ENCODE peak calls at places on chromosomes 6 and 20, in seven cellular contexts. Y is HepG2, P is A549, K is HCT116, B is IMR-90, R is SK-N-SH, V is K562. H is an unnamed sample.

GRCh38 chr6:97765480-97765879 is 482.5 kb upstream of the MMS22L start:
- DNase-seq in P (no peak), B (peak), R (no peak), V (no peak), Y (no peak), K (no peak), H (no peak)

GRCh38 chr20:24653306-24653705 is 183.9 kb downstream of the SYNDIG1 start:
- DNase-seq in P (peak), Y (no peak), K (no peak), R (no peak), B (peak), V (no peak), H (no peak)

GRCh38 chr20:49288784-49289696 is 11.2 kb upstream of the ZNFX1 start:
- DNase-seq in R (no peak), K (no peak), P (no peak), V (no peak), B (no peak), Y (no peak), H (no peak)

GRCh38 chr6:44641344-44641743 is 253.8 kb downstream of the CDC5L start:
- DNase-seq in Y (no peak), K (no peak), B (no peak), V (no peak), P (no peak), R (no peak), H (no peak)

GRCh38 chr6:19569563-19569962 is 267.6 kb upstream of the ID4 start:
- DNase-seq in Y (no peak), B (no peak), P (no peak), V (no peak), K (no peak), R (no peak), H (no peak)

GRCh38 chr6:53358440-53359087 is 9.8 kb upstream of the ELOVL5 start:
- DNase-seq in R (no peak), P (no peak), B (no peak), Y (no peak), V (no peak), K (no peak), H (no peak)

GRCh38 chr20:4959582-4959981 is 41.7 kb downstream of the SLC23A2 start:
- DNase-seq in B (peak), V (no peak), R (no peak), P (no peak), Y (no peak), K (peak), H (no peak)

GRCh38 chr6:71383891-71384489 is 95.4 kb downstream of the OGFRL1 start:
- DNase-seq in Y (peak), P (no peak), V (peak), K (peak), B (peak), R (peak), H (no peak)

GRCh38 chr6:23218751-23219150 is 649.4 kb downstream of the HDGFL1 start:
- DNase-seq in Y (no peak), R (peak), V (no peak), P (no peak), B (no peak), K (no peak), H (no peak)

GRCh38 chr20:3242167-3242692 is 3.2 kb upstream of the SLC4A11 start:
- DNase-seq in R (no peak), P (no peak), Y (peak), V (no peak), B (no peak), K (no peak), H (no peak)

GRCh38 chr6:42410861-42411260 is 40.9 kb downstream of the TRERF1 start:
- DNase-seq in Y (no peak), B (no peak), R (no peak), K (no peak), P (no peak), V (no peak), H (no peak)

GRCh38 chr6:31888281-31889258 is 8.9 kb downstream of the EHMT2 start:
- DNase-seq in P (no peak), R (peak), B (no peak), K (no peak), V (peak), Y (no peak), H (no peak)

GRCh38 chr6:150485559-150486517 is 113.8 kb upstream of the PLEKHG1 start:
- DNase-seq in V (no peak), R (no peak), P (no peak), Y (no peak), K (no peak), B (no peak), H (no peak)

GRCh38 chr6:129567374-129567773 is 142.6 kb downstream of the ARHGAP18 start:
- DNase-seq in K (peak), R (no peak), V (peak), P (no peak), B (no peak), Y (peak), H (peak)

GRCh38 chr6:90708410-90708809 is 121.5 kb upstream of the MAP3K7 start:
- DNase-seq in R (no peak), B (no peak), P (no peak), V (no peak), K (no peak), Y (no peak), H (no peak)

GRCh38 chr6:123393333-123393732 is 243.4 kb downstream of the TRDN start:
- DNase-seq in P (no peak), Y (peak), K (no peak), B (no peak), R (no peak), V (no peak), H (no peak)

GRCh38 chr6:77561768-77562314 is 91.0 kb upstream of the MEI4 start:
- DNase-seq in B (no peak), V (no peak), Y (no peak), K (no peak), P (no peak), R (no peak), H (no peak)

GRCh38 chr6:146515212-146515611 is 28.4 kb upstream of the RAB32 start:
- DNase-seq in K (no peak), B (no peak), Y (no peak), P (no peak), V (no peak), R (no peak), H (no peak)

GRCh38 chr20:57244627-57245214 is 21.7 kb downstream of the BMP7 start:
- DNase-seq in Y (no peak), B (no peak), V (no peak), R (peak), K (no peak), P (no peak), H (no peak)

GRCh38 chr6:96015791-96016776 is at the start of gene FUT9:
- DNase-seq in R (peak), Y (no peak), K (no peak), P (no peak), B (no peak), V (no peak), H (peak)

GRCh38 chr6:34791842-34792604 is at the start of gene BLTP3A:
- DNase-seq in P (peak), B (peak), Y (peak), V (peak), K (peak), R (peak), H (peak)

GRCh38 chr6:129817332-129817731 is 43.8 kb downstream of the TMEM244 start:
- DNase-seq in Y (no peak), K (no peak), V (no peak), P (no peak), R (no peak), B (no peak), H (no peak)

GRCh38 chr6:150203871-150204545 is 61.2 kb downstream of the PPP1R14C start:
- DNase-seq in V (no peak), R (no peak), K (no peak), Y (no peak), P (no peak), B (no peak), H (no peak)

GRCh38 chr6:89828988-89829590 is 591 bp upstream of the CASP8AP2 start:
- DNase-seq in Y (no peak), B (no peak), V (no peak), R (no peak), K (no peak), P (peak), H (no peak)

GRCh38 chr6:41724638-41725501 is 10.5 kb downstream of the TFEB start:
- DNase-seq in V (no peak), B (no peak), P (no peak), R (no peak), Y (no peak), K (no peak), H (no peak)

GRCh38 chr6:6826961-6827360 is 238.4 kb downstream of the LY86 start:
- DNase-seq in Y (no peak), R (no peak), B (no peak), P (no peak), K (no peak), V (no peak), H (no peak)

GRCh38 chr6:39876111-39876510 is 58.2 kb downstream of the MOCS1 start:
- DNase-seq in P (no peak), V (no peak), Y (no peak), B (peak), K (no peak), R (no peak), H (no peak)

GRCh38 chr6:82270791-82271392 is 23.3 kb upstream of the IBTK start:
- DNase-seq in R (peak), V (peak), K (peak), P (peak), Y (peak), B (peak), H (no peak)

GRCh38 chr6:103675807-103676406 is 1183.8 kb downstream of the HACE1 start:
- DNase-seq in Y (no peak), P (no peak), V (no peak), K (no peak), R (no peak), B (no peak), H (no peak)

GRCh38 chr6:136084403-136084802 is 165.7 kb downstream of the MTFR2 start:
- DNase-seq in B (peak), P (no peak), R (no peak), Y (no peak), K (no peak), V (no peak), H (no peak)
- TF ChIP-seq RAD21 in B (no peak), P (no peak), R (no peak), Y (no peak), K (no peak), V (no peak), H (no peak)

DNA sequence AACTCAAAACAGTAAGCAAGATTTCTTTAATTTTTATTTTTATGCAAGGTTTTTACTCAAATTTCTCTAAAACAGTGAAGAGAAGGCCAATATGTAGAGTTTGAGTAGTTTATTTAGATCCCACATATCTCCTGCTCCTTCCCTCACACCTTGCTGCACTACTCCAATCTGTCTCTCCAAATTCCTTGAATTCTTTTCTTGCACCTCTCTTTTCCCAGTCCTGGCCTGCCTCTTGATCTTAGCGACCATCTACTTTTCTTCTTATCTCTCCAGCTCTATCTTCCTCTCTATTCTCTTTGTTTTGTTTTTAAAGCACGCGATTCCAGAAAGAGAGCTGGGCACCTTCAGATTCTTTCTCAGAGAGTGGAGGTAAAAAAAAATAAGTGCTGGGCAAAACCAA is 86.7 kb upstream of the KCNQ5 start:
- DNase-seq in P (no peak), V (no peak), R (no peak), B (no peak), Y (no peak), K (no peak), H (no peak)
- H3K4me2 ChIP-seq in P (no peak), V (no peak), R (no peak), B (no peak), Y (no peak), K (no peak), H (no peak)

DNA sequence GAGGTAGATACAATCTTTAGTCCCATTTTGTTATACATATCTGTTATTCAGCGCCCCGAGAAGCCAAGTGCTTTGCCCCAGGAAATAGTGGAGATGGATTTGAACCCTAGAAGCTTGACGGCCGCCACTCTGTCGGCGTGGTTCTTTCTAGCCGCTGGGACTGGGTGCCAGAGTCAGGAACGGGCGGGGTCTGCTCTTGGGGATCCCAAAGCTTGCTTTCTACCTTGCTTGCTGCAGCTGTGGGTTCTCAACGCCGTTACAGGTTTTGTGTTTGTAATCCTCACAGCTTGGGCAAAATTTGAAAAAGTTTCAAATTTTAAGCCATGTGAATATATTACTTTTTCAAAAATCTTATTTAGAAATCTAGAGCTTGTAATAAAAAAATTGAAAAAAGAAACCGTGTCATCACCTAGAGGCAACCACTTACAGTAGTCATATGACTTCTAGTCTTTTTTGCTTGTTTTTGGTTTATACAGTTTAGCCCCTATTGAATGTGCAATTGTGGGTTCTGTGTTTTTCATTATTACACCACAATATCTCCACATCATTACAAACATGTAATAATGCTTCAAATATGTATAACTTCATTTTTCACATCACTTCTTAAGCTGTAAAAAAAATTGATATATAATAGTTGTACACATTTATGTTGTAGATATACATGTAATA is 786 bp downstream of the DYNLRB1 start:
- DNase-seq in V (no peak), R (peak), K (no peak), Y (no peak), B (no peak), P (no peak), H (no peak)
- TF ChIP-seq RAD21 in V (no peak), R (no peak), K (no peak), Y (no peak), B (no peak), P (no peak), H (no peak)

DNA sequence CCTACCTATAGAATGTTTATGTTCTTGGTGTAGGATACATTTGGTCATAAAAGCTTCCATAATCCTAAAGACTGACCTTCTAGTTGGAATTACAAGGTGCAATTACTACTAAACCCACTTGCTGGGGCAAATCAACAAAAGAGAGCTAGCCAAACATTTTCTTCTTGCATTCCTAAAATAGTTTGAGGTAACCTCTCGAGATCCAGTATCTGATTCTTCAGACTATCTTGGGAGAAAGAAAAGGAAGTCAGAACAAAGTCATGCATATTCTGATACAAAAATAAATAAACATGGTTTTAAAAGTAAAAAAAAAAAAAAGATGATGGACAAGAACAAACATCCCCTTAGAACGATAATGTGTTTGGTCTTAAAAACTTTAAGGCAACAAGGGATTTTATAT is 294.2 kb upstream of the RSPO3 start:
- DNase-seq in V (no peak), Y (no peak), R (no peak), P (no peak), B (no peak), K (no peak), H (no peak)
- H3K4me2 ChIP-seq in V (no peak), Y (no peak), R (no peak), P (no peak), B (no peak), K (no peak), H (no peak)

GRCh38 chr6:166624275-166624674 is 2.8 kb downstream of the RPS6KA2 start:
- DNase-seq in B (peak), R (no peak), P (no peak), V (no peak), K (no peak), Y (no peak), H (no peak)
- TF ChIP-seq RAD21 in B (no peak), R (no peak), P (no peak), V (no peak), K (no peak), Y (no peak), H (no peak)

GRCh38 chr20:50516935-50517816 is 7.0 kb downstream of the PTPN1 start:
- DNase-seq in B (no peak), K (no peak), Y (no peak), R (no peak), V (no peak), P (no peak), H (no peak)
- H3K4me2 ChIP-seq in B (peak), K (no peak), Y (no peak), R (peak), V (peak), P (no peak), H (no peak)

GRCh38 chr20:21315138-21315537 is 12.0 kb downstream of the XRN2 start:
- DNase-seq in V (no peak), Y (no peak), P (no peak), K (no peak), R (no peak), B (peak), H (no peak)
- TF ChIP-seq RAD21 in V (no peak), Y (no peak), P (no peak), K (no peak), R (no peak), B (no peak), H (no peak)

GRCh38 chr6:15685629-15686028 is 22.8 kb upstream of the DTNBP1 start:
- DNase-seq in K (no peak), R (no peak), Y (no peak), V (no peak), B (no peak), P (no peak), H (no peak)

GRCh38 chr6:15689586-15690450 is 27.0 kb upstream of the DTNBP1 start:
- DNase-seq in R (no peak), Y (no peak), B (no peak), V (no peak), K (no peak), P (no peak), H (no peak)

GRCh38 chr6:15691250-15691869 is 28.5 kb upstream of the DTNBP1 start:
- DNase-seq in R (peak), K (peak), Y (peak), V (peak), B (peak), P (peak), H (peak)

DNA sequence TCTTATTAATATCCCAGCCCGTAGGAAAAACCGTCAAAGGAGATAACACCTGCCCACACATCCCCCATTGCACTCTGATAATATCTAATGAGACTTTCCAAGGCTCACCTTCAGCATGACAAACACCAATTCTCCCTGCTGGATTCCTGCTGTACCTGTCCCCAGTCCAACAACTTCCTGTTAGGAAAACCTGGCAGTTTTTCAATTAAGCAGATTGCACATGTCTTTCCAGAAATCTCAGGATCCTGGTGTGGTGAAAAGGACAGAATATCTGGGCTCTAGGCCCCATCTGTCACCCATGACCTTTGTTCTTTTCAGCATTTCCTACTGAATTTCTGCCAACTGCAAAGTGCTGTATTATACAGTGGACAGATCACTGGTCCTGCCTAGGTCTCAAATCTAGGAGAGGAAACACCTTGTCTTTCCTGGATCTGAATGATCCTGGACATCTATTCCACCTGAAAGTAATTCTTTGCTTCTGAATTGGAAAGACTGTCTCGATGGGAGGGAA is 27.7 kb upstream of the DTNBP1 start:
- DNase-seq in R (no peak), K (no peak), Y (no peak), P (no peak), B (no peak), V (no peak), H (no peak)
- H3K4me2 ChIP-seq in R (no peak), K (peak), Y (peak), P (no peak), B (no peak), V (no peak), H (no peak)